ENCODE peak calls at places on chromosomes 16 and 17, in four cellular contexts. One of them, this sample, is unnamed. For H3K4me1, the result is how much of the 10 kb centered on the place peaks cover.

GRCh38 chr16:9141813-9142212 is 50.4 kb downstream of the HAPSTR1 start:
- DNase-seq in endothelial cell of umbilical vein: no peak
- DNase-seq in stomach: no peak
- DNase-seq in heart left ventricle: no peak
- DNase-seq in this sample: no peak

GRCh38 chr16:85302018-85302847 is 190.0 kb upstream of the CIBAR2 start:
- DNase-seq in stomach: no peak
- DNase-seq in endothelial cell of umbilical vein: no peak
- DNase-seq in heart left ventricle: no peak
- DNase-seq in this sample: no peak

GRCh38 chr17:27259356-27259755 is 34.6 kb upstream of the WSB1 start:
- DNase-seq in endothelial cell of umbilical vein: no peak
- DNase-seq in heart left ventricle: no peak
- DNase-seq in stomach: no peak
- DNase-seq in this sample: no peak

GRCh38 chr16:51994597-51994996 is 552.3 kb downstream of the TOX3 start:
- DNase-seq in stomach: peak
- DNase-seq in endothelial cell of umbilical vein: no peak
- DNase-seq in heart left ventricle: peak
- DNase-seq in this sample: peak

GRCh38 chr17:9837551-9838471 is 12.1 kb downstream of the GLP2R start:
- DNase-seq in endothelial cell of umbilical vein: no peak
- DNase-seq in stomach: no peak
- DNase-seq in heart left ventricle: peak
- DNase-seq in this sample: no peak

GRCh38 chr17:29645516-29646051 is 22.9 kb upstream of the CORO6 start:
- DNase-seq in heart left ventricle: peak
- DNase-seq in stomach: peak
- DNase-seq in endothelial cell of umbilical vein: peak
- DNase-seq in this sample: peak

GRCh38 chr17:44467108-44467507 is 36.1 kb downstream of the GPATCH8 start:
- DNase-seq in heart left ventricle: no peak
- DNase-seq in stomach: no peak
- DNase-seq in endothelial cell of umbilical vein: peak
- DNase-seq in this sample: no peak

GRCh38 chr16:68085259-68086071 is at the start of gene NFATC3:
- DNase-seq in endothelial cell of umbilical vein: peak
- DNase-seq in stomach: peak
- DNase-seq in heart left ventricle: peak
- DNase-seq in this sample: peak

GRCh38 chr16:88072571-88073001 is 121.4 kb downstream of the BANP start:
- DNase-seq in heart left ventricle: no peak
- DNase-seq in stomach: no peak
- DNase-seq in endothelial cell of umbilical vein: no peak
- DNase-seq in this sample: no peak

GRCh38 chr16:64920211-64920610 is 201.7 kb downstream of the CDH11 start:
- DNase-seq in heart left ventricle: no peak
- DNase-seq in endothelial cell of umbilical vein: no peak
- DNase-seq in stomach: no peak
- DNase-seq in this sample: no peak

GRCh38 chr17:61809816-61810392 is 53.4 kb downstream of the BRIP1 start:
- DNase-seq in stomach: no peak
- DNase-seq in endothelial cell of umbilical vein: no peak
- DNase-seq in heart left ventricle: no peak
- DNase-seq in this sample: no peak

GRCh38 chr16:71360378-71360777 is 1.9 kb downstream of the CALB2 start:
- DNase-seq in endothelial cell of umbilical vein: peak
- DNase-seq in heart left ventricle: no peak
- DNase-seq in stomach: no peak
- DNase-seq in this sample: no peak

GRCh38 chr17:9615486-9615885 is 29.8 kb upstream of the USP43 start:
- DNase-seq in heart left ventricle: no peak
- DNase-seq in stomach: no peak
- DNase-seq in endothelial cell of umbilical vein: no peak
- DNase-seq in this sample: no peak

GRCh38 chr16:50335198-50335958 is 33.4 kb downstream of the BRD7 start:
- DNase-seq in heart left ventricle: no peak
- DNase-seq in stomach: no peak
- DNase-seq in endothelial cell of umbilical vein: no peak
- DNase-seq in this sample: no peak

GRCh38 chr16:28316056-28316455 is 23.7 kb downstream of the SBK1 start:
- DNase-seq in heart left ventricle: no peak
- DNase-seq in stomach: no peak
- DNase-seq in endothelial cell of umbilical vein: no peak
- DNase-seq in this sample: no peak

GRCh38 chr16:22123146-22123545 is 30.8 kb downstream of the VWA3A start:
- DNase-seq in stomach: no peak
- DNase-seq in endothelial cell of umbilical vein: no peak
- DNase-seq in heart left ventricle: no peak
- DNase-seq in this sample: no peak

GRCh38 chr17:61202564-61202963 is 197.1 kb upstream of the TBX2 start:
- DNase-seq in stomach: no peak
- DNase-seq in heart left ventricle: no peak
- DNase-seq in endothelial cell of umbilical vein: no peak
- DNase-seq in this sample: no peak

GRCh38 chr17:77163001-77163400 is 22.2 kb downstream of the SEC14L1 start:
- DNase-seq in stomach: no peak
- DNase-seq in heart left ventricle: no peak
- DNase-seq in endothelial cell of umbilical vein: peak
- DNase-seq in this sample: no peak

GRCh38 chr16:2846511-2847310 is 11.3 kb downstream of the PRSS22 start:
- DNase-seq in stomach: no peak
- DNase-seq in heart left ventricle: no peak
- DNase-seq in endothelial cell of umbilical vein: no peak
- DNase-seq in this sample: no peak

GRCh38 chr16:15682105-15682570 is 32.1 kb downstream of the NDE1 start:
- DNase-seq in heart left ventricle: no peak
- DNase-seq in stomach: peak
- DNase-seq in endothelial cell of umbilical vein: peak
- DNase-seq in this sample: peak

GRCh38 chr17:13437966-13438779 is 163.6 kb downstream of the HS3ST3A1 start:
- DNase-seq in heart left ventricle: no peak
- DNase-seq in endothelial cell of umbilical vein: no peak
- DNase-seq in stomach: no peak
- DNase-seq in this sample: no peak

GRCh38 chr17:35804658-35805192 is 4.6 kb upstream of the TAF15 start:
- DNase-seq in stomach: peak
- DNase-seq in endothelial cell of umbilical vein: peak
- DNase-seq in heart left ventricle: no peak
- DNase-seq in this sample: peak

GRCh38 chr16:65223335-65223734 is 101.5 kb upstream of the CDH11 start:
- DNase-seq in heart left ventricle: no peak
- DNase-seq in endothelial cell of umbilical vein: no peak
- DNase-seq in stomach: no peak
- DNase-seq in this sample: no peak

GRCh38 chr16:27759301-27759871 is 209.4 kb downstream of the KATNIP start:
- DNase-seq in endothelial cell of umbilical vein: peak
- DNase-seq in heart left ventricle: no peak
- DNase-seq in stomach: no peak
- DNase-seq in this sample: no peak

GRCh38 chr17:47207143-47208067 is 1.7 kb upstream of the MYL4 start:
- DNase-seq in heart left ventricle: no peak
- DNase-seq in stomach: no peak
- DNase-seq in endothelial cell of umbilical vein: no peak
- DNase-seq in this sample: no peak

GRCh38 chr17:47203984-47204721 is 5.0 kb upstream of the MYL4 start:
- DNase-seq in endothelial cell of umbilical vein: no peak
- DNase-seq in stomach: no peak
- DNase-seq in heart left ventricle: no peak
- DNase-seq in this sample: no peak

GRCh38 chr17:47205419-47205963 is 3.7 kb upstream of the MYL4 start:
- DNase-seq in endothelial cell of umbilical vein: no peak
- DNase-seq in heart left ventricle: peak
- DNase-seq in stomach: peak
- DNase-seq in this sample: peak

GRCh38 chr17:47201168-47201567 is 8.0 kb upstream of the MYL4 start:
- DNase-seq in heart left ventricle: no peak
- DNase-seq in endothelial cell of umbilical vein: no peak
- DNase-seq in stomach: no peak
- DNase-seq in this sample: no peak

DNA sequence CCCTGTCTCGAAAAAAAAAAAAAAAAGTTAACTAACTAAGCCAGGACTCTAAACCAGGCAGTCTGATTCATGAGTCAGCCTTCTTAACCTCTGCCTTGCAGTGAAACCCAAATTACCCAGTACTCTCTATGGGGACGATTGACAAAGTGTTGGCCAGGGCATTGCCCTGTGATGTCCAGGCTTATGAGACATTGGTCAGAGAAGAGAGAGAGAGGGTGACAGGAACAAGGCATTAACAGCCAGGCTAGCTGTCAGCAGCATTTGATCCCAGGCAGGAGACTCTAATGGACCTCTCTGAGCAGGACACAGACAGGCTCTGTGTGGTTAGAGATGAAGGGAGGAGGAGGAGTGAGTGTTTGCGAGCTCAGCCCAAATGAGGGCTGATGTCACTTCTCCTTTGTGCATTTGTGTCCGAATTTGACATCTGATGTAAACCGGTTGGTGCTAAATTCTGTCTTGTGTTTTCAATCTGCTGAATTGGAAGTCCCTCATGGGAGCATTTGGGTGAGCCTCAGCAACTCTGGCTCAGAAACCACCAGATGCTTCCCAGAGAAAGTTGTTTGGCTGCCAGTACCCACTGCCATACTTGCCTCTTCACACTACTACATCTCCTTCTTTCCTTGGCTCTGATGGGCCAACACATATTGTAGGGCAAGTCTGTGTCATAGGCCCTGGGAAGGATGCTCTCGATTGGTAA is 4.3 kb upstream of the MYL4 start:
- DNase-seq in endothelial cell of umbilical vein: no peak
- DNase-seq in stomach: no peak
- DNase-seq in heart left ventricle: peak
- DNase-seq in this sample: no peak
- H3K4me1 ChIP-seq in endothelial cell of umbilical vein: under half
- H3K4me1 ChIP-seq in stomach: under half
- H3K4me1 ChIP-seq in heart left ventricle: under half
- H3K4me1 ChIP-seq in this sample: under half

DNA sequence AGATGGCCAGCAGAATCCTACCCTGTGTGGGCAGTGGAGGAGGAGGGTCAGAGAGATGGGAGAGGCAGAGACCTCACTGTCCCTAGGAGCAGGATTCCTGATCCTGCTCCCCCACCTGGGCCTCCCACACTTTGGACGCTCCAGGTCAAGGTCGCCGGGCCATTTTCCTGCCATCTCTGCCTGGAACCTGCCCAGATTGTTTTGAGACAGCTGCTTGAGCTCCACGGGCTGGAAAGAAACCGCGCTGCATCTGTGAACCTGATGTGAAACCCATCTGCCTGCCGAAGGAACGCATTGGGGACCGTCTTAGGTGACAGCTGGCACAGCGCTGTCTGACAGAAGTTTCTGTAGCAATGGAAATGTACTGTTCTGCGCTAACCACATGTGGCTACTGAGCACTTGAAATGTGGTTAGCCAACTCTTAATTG is 15.6 kb upstream of the NUBP1 start:
- DNase-seq in endothelial cell of umbilical vein: no peak
- DNase-seq in heart left ventricle: peak
- DNase-seq in stomach: no peak
- DNase-seq in this sample: no peak
- TF ChIP-seq POLR2A in endothelial cell of umbilical vein: no peak
- TF ChIP-seq POLR2A in heart left ventricle: no peak
- TF ChIP-seq POLR2A in stomach: no peak
- TF ChIP-seq POLR2A in this sample: no peak

GRCh38 chr16:14193316-14193871 is 122.3 kb downstream of the MRTFB start:
- DNase-seq in endothelial cell of umbilical vein: no peak
- DNase-seq in heart left ventricle: no peak
- DNase-seq in stomach: peak
- DNase-seq in this sample: no peak
- H3K4me3 ChIP-seq in endothelial cell of umbilical vein: no peak
- H3K4me3 ChIP-seq in heart left ventricle: no peak
- H3K4me3 ChIP-seq in stomach: peak
- H3K4me3 ChIP-seq in this sample: no peak

DNA sequence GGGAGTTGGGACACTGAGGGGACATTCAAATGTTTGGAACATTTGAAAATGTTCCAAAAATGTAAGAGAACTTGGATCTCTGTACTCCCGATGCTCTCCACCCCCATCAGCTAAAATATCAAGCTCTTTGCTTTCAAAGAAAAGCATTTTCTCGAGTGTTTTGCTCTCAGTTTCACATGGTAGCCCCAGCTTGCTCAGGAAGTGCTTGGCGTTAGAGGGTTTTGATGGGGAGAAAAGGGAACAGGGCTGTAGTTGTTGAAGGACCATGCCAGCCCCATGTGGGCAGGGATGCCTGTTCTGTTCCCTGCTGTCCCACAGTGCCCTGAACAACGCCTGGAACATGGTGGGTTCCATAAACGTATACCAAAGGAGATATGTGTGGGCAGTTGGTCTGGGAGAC is 37.0 kb downstream of the RAI1 start:
- DNase-seq in endothelial cell of umbilical vein: no peak
- DNase-seq in heart left ventricle: no peak
- DNase-seq in stomach: no peak
- DNase-seq in this sample: no peak
- H3K4me1 ChIP-seq in endothelial cell of umbilical vein: under half
- H3K4me1 ChIP-seq in heart left ventricle: under half
- H3K4me1 ChIP-seq in stomach: half or more
- H3K4me1 ChIP-seq in this sample: under half

DNA sequence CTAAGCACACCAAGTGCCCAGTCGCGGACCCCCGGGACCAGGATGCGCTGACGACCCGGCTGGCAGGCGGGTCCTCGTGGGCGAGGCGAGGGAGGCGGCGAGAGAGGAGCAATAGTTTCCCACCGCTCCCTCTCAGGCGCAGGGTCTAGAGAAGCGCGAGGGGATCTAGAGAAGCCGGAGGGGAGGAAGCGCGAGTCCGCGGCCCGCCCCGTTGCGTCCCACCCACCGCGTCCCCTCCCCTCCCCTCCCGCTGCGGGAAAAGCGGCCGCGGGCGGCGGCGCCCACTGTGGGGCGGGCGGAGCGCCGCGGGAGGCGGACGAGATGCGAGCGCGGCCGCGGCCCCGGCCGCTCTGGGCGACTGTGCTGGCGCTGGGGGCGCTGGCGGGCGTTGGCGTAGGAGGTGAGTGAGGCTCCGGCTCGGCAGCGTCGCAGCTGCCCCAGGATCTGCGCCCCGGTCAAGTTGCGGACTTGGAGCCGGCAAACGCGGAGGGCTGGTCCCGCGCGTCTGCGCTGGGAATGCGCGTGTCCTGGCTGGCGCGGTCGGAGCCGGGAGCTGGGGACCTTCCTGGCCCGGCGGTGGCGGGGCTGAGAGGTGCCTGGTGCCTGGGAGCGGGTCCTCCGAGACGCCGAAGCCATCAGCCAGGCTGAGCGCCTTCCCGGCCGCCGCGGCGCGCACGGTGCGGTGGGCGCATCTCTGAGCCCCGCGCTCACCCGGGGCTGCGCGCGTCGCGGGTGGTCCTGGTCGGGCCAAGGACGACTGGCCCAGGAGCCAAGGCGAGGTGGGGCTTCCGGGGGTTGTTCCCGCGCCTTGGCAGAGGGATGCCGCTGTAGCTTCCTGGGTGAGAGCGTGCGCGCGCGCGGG is at the start of gene ITGB3:
- DNase-seq in stomach: peak
- DNase-seq in heart left ventricle: peak
- DNase-seq in endothelial cell of umbilical vein: peak
- DNase-seq in this sample: peak
- TF ChIP-seq POLR2A in stomach: no peak
- TF ChIP-seq POLR2A in heart left ventricle: peak
- TF ChIP-seq POLR2A in endothelial cell of umbilical vein: peak
- TF ChIP-seq POLR2A in this sample: no peak